ENCODE peak calls at places on chromosomes 1 and 21, in six cellular contexts. C is AG09319, R is neural progenitor cell, X is tibial artery, I is mesothelial cell of epicardium, F is bronchial epithelial cell. J is an unnamed sample.

GRCh38 chr1:84997667-84998600 is 1.0 kb upstream of the MCOLN2 start:
- DNase-seq in X (no peak), C (no peak), I (no peak), R (peak; percentile 64), F (peak; percentile 20), J (no peak)

GRCh38 chr1:159828916-159829634 is 2.4 kb downstream of the SLAMF8 start:
- DNase-seq in I (no peak), R (peak; percentile 68), F (no peak), C (no peak), X (peak; percentile 51), J (no peak)

GRCh38 chr1:215128514-215128913 is 46.0 kb downstream of the KCNK2 start:
- DNase-seq in C (no peak), I (no peak), F (no peak), R (no peak), X (no peak), J (no peak)

GRCh38 chr1:150144606-150145005 is 5.1 kb upstream of the PLEKHO1 start:
- DNase-seq in X (no peak), F (no peak), C (no peak), R (no peak), I (no peak), J (no peak)

GRCh38 chr1:155977607-155978324 is 581 bp downstream of the ARHGEF2 start:
- DNase-seq in F (no peak), X (no peak), C (no peak), I (peak; percentile 58), R (peak; percentile 67), J (peak; percentile 82)

GRCh38 chr1:87803395-87803794 is 474.7 kb downstream of the LMO4 start:
- DNase-seq in C (no peak), X (no peak), F (no peak), R (no peak), I (no peak), J (no peak)

GRCh38 chr21:25171438-25171837 is 435.8 kb downstream of the MRPL39 start:
- DNase-seq in R (no peak), I (no peak), X (no peak), F (no peak), C (no peak), J (no peak)

GRCh38 chr1:54814148-54814498 is 13.0 kb upstream of the TTC22 start:
- DNase-seq in R (no peak), F (no peak), C (no peak), X (no peak), I (peak; percentile 24), J (no peak)

GRCh38 chr1:33383974-33384767 is 46.7 kb downstream of the PHC2 start:
- DNase-seq in C (no peak), X (no peak), R (no peak), F (peak; percentile 81), I (peak; percentile 36), J (no peak)

GRCh38 chr21:40681164-40681859 is 165.6 kb downstream of the DSCAM start:
- DNase-seq in X (no peak), R (no peak), I (no peak), C (no peak), F (no peak), J (no peak)

GRCh38 chr1:36400825-36401601 is 3.3 kb upstream of the LSM10 start:
- DNase-seq in I (peak; percentile 78), R (peak; percentile 91), C (peak; percentile 60), F (no peak), X (peak; percentile 82), J (no peak)

GRCh38 chr1:37323486-37324377 is 150.6 kb upstream of the ZC3H12A start:
- DNase-seq in R (peak; percentile 65), X (no peak), C (no peak), I (no peak), F (peak; percentile 5), J (peak; percentile 59)

GRCh38 chr1:36156329-36157114 is 562 bp downstream of the MAP7D1 start:
- DNase-seq in C (no peak), F (no peak), I (peak; percentile 73), X (peak; percentile 68), R (peak; percentile 95), J (peak; percentile 57)

GRCh38 chr1:115440733-115441132 is 102.7 kb upstream of the NGF start:
- DNase-seq in I (no peak), F (no peak), R (no peak), C (no peak), X (no peak), J (no peak)
- TF ChIP-seq CTCF in I (no peak), F (no peak), R (no peak), C (no peak), X (no peak), J (no peak)

GRCh38 chr1:3785458-3786157 is 10.7 kb downstream of the LRRC47 start:
- DNase-seq in C (no peak), X (no peak), I (no peak), R (peak; percentile 43), F (peak; percentile 20), J (no peak)
- TF ChIP-seq CTCF in C (no peak), X (no peak), I (peak; percentile 16), R (peak; percentile 62), F (peak; percentile 42), J (peak; percentile 14)

DNA sequence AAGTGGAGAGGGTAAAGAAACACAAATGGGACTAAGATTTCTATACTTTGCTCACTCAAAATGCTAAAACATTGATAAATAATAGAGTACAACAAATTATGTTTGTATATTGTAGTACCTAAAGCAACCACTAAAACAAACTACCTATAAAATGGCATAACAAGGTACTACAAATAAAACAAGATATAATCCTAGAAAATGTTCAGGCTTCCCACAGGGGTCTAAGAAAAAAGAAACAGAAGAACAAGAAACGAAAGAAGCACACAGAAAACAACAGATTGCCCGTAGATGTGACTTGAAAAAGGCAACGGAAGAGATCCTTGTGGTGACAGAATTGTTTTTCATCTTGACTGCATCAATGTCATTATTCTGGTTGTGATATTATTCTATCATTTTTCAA is 63.3 kb upstream of the ADGRL4 start:
- DNase-seq in F (no peak), X (no peak), C (no peak), R (no peak), I (no peak), J (no peak)
- TF ChIP-seq CTCF in F (no peak), X (no peak), C (no peak), R (peak; percentile 29), I (peak; percentile 61), J (no peak)

GRCh38 chr1:111392460-111392945 is 35.0 kb downstream of the OVGP1 start:
- DNase-seq in R (no peak), C (no peak), X (no peak), F (no peak), I (no peak), J (no peak)

DNA sequence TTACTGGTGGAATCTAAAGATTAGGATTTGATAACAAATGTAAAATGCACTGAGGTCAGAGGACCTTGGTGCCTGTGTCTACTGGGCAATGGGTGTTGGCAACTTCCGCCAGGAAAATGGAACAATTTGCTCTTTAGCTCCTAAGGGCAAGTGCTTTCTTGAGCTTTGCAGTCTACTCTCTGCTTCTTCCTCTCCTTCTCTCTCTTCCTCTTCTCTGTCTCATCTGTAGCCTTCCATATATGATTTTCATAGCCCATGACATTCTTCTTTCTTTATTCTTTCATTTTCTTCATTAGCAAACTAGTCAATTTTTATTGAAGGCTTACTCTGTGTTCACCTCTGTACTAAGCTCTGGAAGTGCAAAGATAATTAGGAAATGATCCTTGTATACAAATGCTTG is 35.5 kb downstream of the OVGP1 start:
- DNase-seq in F (no peak), I (no peak), R (no peak), X (no peak), C (no peak), J (no peak)
- TF ChIP-seq CTCF in F (no peak), I (no peak), R (no peak), X (no peak), C (no peak), J (no peak)

GRCh38 chr1:152050886-152051764 is 14.3 kb upstream of the S100A11 start:
- DNase-seq in C (no peak), F (peak; percentile 96), X (no peak), R (no peak), I (no peak), J (no peak)
- TF ChIP-seq CTCF in C (no peak), F (peak; percentile 19), X (no peak), R (no peak), I (no peak), J (no peak)

GRCh38 chr21:46029201-46029924 is 47.8 kb downstream of the COL6A1 start:
- DNase-seq in R (no peak), X (no peak), I (no peak), F (no peak), C (no peak), J (no peak)

GRCh38 chr21:46031484-46031883 is 49.9 kb downstream of the COL6A1 start:
- DNase-seq in I (no peak), F (no peak), R (no peak), X (no peak), C (no peak), J (no peak)

GRCh38 chr21:46024983-46025860 is 43.7 kb downstream of the COL6A1 start:
- DNase-seq in R (no peak), I (no peak), X (no peak), F (peak; percentile 8), C (no peak), J (no peak)

GRCh38 chr21:46028547-46029200 is 47.1 kb downstream of the COL6A1 start:
- DNase-seq in C (no peak), X (no peak), R (no peak), F (no peak), I (no peak), J (no peak)

GRCh38 chr21:46027855-46028493 is 46.4 kb downstream of the COL6A1 start:
- DNase-seq in X (peak; percentile 65), I (no peak), C (peak; percentile 62), F (no peak), R (no peak), J (no peak)
- TF ChIP-seq CTCF in X (no peak), I (no peak), C (no peak), F (no peak), R (no peak), J (no peak)

DNA sequence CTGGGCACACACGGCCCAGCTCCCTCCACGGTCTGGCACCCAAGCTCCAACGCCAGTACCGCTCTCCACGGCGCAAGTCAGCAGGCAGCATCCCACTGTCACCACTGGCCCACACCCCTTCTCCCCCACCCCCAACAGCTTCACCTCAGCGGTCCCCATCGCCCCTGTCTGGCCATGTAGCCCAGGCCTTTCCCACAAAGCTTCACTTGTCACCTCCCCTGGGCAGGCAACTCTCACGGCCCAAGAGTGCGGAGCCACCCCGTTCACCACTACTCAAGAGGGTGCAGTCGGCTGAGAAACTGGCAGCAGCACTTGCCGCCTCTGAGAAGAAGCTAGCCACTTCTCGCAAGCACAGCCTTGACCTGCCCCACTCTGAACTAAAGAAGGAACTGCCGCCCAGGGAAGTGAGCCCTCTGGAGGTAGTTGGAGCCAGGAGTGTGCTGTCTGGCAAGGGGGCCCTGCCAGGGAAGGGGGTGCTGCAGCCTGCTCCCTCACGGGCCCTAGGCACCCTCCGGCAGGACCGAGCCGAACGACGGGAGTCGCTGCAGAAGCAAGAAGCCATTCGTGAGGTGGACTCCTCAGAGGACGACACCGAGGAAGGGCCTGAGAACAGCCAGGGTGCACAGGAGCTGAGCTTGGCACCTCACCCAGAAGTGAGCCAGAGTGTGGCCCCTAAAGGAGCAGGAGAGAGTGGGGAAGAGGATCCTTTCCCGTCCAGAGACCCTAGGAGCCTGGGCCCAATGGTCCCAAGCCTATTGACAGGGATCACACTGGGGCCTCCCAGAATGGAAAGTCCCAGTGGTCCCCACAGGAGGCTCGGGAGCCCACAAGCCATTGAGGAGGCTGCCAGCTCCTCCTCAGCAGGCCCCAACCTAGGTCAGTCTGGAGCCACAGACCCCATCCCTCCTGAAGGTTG is 97.6 kb downstream of the PIK3R3 start:
- DNase-seq in X (no peak), F (no peak), R (no peak), I (no peak), C (no peak), J (no peak)
- TF ChIP-seq CTCF in X (no peak), F (no peak), R (no peak), I (no peak), C (no peak), J (no peak)